ENCODE peak calls at places on chromosomes 3 and 15, in ten cellular contexts. K, Q, Z, H, F, M, X, E, W and P are unnamed samples.

GRCh38 chr3:57081173-57081572 is 20.7 kb downstream of the SPATA12 start:
- DNase-seq in Z (no peak), H (no peak), X (no peak), F (no peak), W (no peak), K (no peak), E (no peak), Q (no peak), M (no peak), P (no peak)

GRCh38 chr3:183541235-183541655 is 14.3 kb downstream of the KLHL6 start:
- DNase-seq in W (no peak), F (no peak), X (no peak), M (no peak), K (no peak), Q (no peak), E (no peak), H (no peak), Z (no peak), P (peak)

GRCh38 chr3:142795332-142795731 is 71.5 kb downstream of the TRPC1 start:
- DNase-seq in K (no peak), X (no peak), Z (no peak), M (no peak), F (no peak), Q (no peak), H (no peak), W (no peak), E (no peak), P (no peak)

GRCh38 chr3:112776000-112776399 is 70.7 kb downstream of the CD200R1L start:
- DNase-seq in Q (no peak), W (no peak), K (no peak), H (no peak), Z (peak), F (no peak), E (no peak), M (no peak), X (peak), P (no peak)

GRCh38 chr15:39110336-39110735 is 470.5 kb upstream of the THBS1 start:
- DNase-seq in K (no peak), Z (no peak), F (no peak), W (no peak), Q (no peak), X (peak), E (no peak), M (no peak), H (no peak), P (no peak)

GRCh38 chr3:65093641-65094040 is 405.8 kb upstream of the ADAMTS9 start:
- DNase-seq in W (no peak), E (no peak), F (no peak), K (no peak), Q (no peak), Z (no peak), M (no peak), H (no peak), X (no peak), P (no peak)

GRCh38 chr3:72011495-72011894 is 226.5 kb upstream of the PROK2 start:
- DNase-seq in K (no peak), Q (no peak), X (peak), M (no peak), Z (no peak), W (peak), E (no peak), F (no peak), H (no peak), P (no peak)

GRCh38 chr3:170765419-170766078 is 104.4 kb downstream of the RPL22L1 start:
- DNase-seq in H (no peak), M (no peak), F (no peak), Z (no peak), X (no peak), Q (no peak), K (no peak), E (no peak), W (peak), P (no peak)

GRCh38 chr3:64240445-64240844 is 15.2 kb upstream of the PRICKLE2 start:
- DNase-seq in H (no peak), X (no peak), Q (no peak), M (no peak), Z (no peak), F (no peak), E (no peak), W (no peak), K (no peak), P (no peak)

GRCh38 chr3:123757281-123757940 is 126.7 kb downstream of the MYLK start:
- DNase-seq in X (peak), H (no peak), E (no peak), Z (no peak), F (no peak), Q (no peak), W (peak), K (no peak), M (no peak), P (no peak)

GRCh38 chr3:84772841-84773240 is 185.9 kb upstream of the CADM2 start:
- DNase-seq in X (no peak), H (no peak), Q (no peak), E (no peak), K (no peak), W (no peak), Z (no peak), M (no peak), F (no peak), P (peak)

GRCh38 chr3:50151728-50152127 is 3.4 kb upstream of the SEMA3F start:
- DNase-seq in W (no peak), Q (no peak), M (no peak), H (no peak), F (no peak), Z (no peak), E (no peak), K (no peak), X (no peak), P (no peak)

GRCh38 chr3:49779378-49780079 is 6.8 kb downstream of the IP6K1 start:
- DNase-seq in E (no peak), X (no peak), K (no peak), W (no peak), Q (no peak), M (no peak), F (no peak), Z (no peak), H (no peak), P (no peak)

GRCh38 chr15:25741253-25741575 is 121.9 kb downstream of the ATP10A start:
- DNase-seq in M (no peak), Q (no peak), F (no peak), W (no peak), Z (no peak), H (no peak), E (no peak), X (no peak), K (no peak), P (no peak)

GRCh38 chr3:133824961-133825485 is 19.4 kb downstream of the SRPRB start:
- DNase-seq in K (no peak), M (no peak), Z (no peak), F (no peak), Q (no peak), H (no peak), E (no peak), W (no peak), X (no peak), P (no peak)

GRCh38 chr3:59540241-59540640 is 490.4 kb upstream of the CFAP20DC start:
- DNase-seq in M (no peak), F (peak), E (no peak), Q (no peak), Z (no peak), X (peak), H (no peak), K (no peak), W (no peak), P (no peak)

GRCh38 chr3:69890094-69890493 is 109.4 kb upstream of the SAMMSON start:
- DNase-seq in E (peak), W (no peak), Z (no peak), K (no peak), M (no peak), X (peak), H (no peak), Q (no peak), F (no peak), P (no peak)

GRCh38 chr3:67362686-67363085 is 291.7 kb downstream of the SUCLG2 start:
- DNase-seq in W (no peak), H (no peak), K (peak), Z (peak), F (no peak), Q (no peak), E (no peak), M (no peak), X (no peak), P (no peak)

GRCh38 chr3:46477145-46477544 is 12.4 kb upstream of the LTF start:
- DNase-seq in Q (no peak), Z (no peak), H (no peak), M (no peak), E (no peak), F (no peak), W (no peak), X (no peak), K (no peak), P (no peak)

GRCh38 chr3:148856404-148856803 is 8.7 kb upstream of the CPA3 start:
- DNase-seq in E (no peak), Z (no peak), X (no peak), F (no peak), W (no peak), Q (no peak), H (no peak), K (no peak), M (no peak), P (no peak)

GRCh38 chr3:195441971-195442572 is 748 bp downstream of the ACAP2 start:
- DNase-seq in Q (peak), E (peak), X (peak), K (no peak), Z (peak), H (peak), M (peak), F (peak), W (peak), P (peak)

GRCh38 chr3:114144909-114145688 is 33.8 kb downstream of the DRD3 start:
- DNase-seq in Q (no peak), H (peak), Z (peak), W (peak), F (no peak), M (no peak), X (peak), K (no peak), E (peak), P (no peak)

GRCh38 chr3:125103406-125103805 is 47.6 kb upstream of the HEG1 start:
- DNase-seq in M (no peak), F (no peak), Q (no peak), X (no peak), K (no peak), Z (no peak), W (no peak), E (no peak), H (no peak), P (no peak)

GRCh38 chr3:172711457-172711800 is 562 bp upstream of the NCEH1 start:
- DNase-seq in E (peak), Z (peak), K (no peak), F (no peak), X (no peak), W (no peak), H (peak), M (no peak), Q (no peak), P (no peak)

GRCh38 chr3:14126017-14126902 is 1.4 kb downstream of the TMEM43 start:
- DNase-seq in E (no peak), K (no peak), Q (no peak), Z (no peak), W (no peak), M (no peak), H (no peak), F (no peak), X (no peak), P (no peak)

GRCh38 chr3:181567446-181568075 is 144.2 kb upstream of the SOX2 start:
- DNase-seq in K (no peak), F (no peak), Q (no peak), W (peak), H (no peak), Z (no peak), E (no peak), X (no peak), M (no peak), P (no peak)

GRCh38 chr3:129619726-129620162 is 13.3 kb upstream of the PLXND1 start:
- DNase-seq in Z (no peak), M (peak), E (no peak), K (no peak), F (no peak), X (no peak), Q (no peak), W (no peak), H (no peak), P (no peak)

GRCh38 chr3:83523470-83524073 is 1435.2 kb upstream of the CADM2 start:
- DNase-seq in E (peak), H (peak), Z (peak), M (no peak), Q (no peak), X (no peak), K (peak), W (peak), F (peak), P (peak)

GRCh38 chr3:195071011-195071728 is 199.8 kb downstream of the XXYLT1 start:
- DNase-seq in H (no peak), K (no peak), F (no peak), Q (no peak), X (no peak), M (peak), W (no peak), Z (no peak), E (no peak), P (no peak)

GRCh38 chr3:191476053-191476787 is 15.3 kb downstream of the PYDC2 start:
- DNase-seq in Q (no peak), Z (no peak), E (no peak), H (no peak), F (no peak), W (no peak), X (no peak), M (no peak), K (no peak), P (no peak)

GRCh38 chr3:52721002-52721741 is 15.3 kb downstream of the SPCS1 start:
- DNase-seq in Z (no peak), F (no peak), X (no peak), Q (no peak), W (peak), E (no peak), K (no peak), M (no peak), H (no peak), P (no peak)

GRCh38 chr3:115999598-115999997 is 376.3 kb downstream of the GAP43 start:
- DNase-seq in M (no peak), E (no peak), Q (no peak), H (no peak), Z (no peak), W (no peak), K (no peak), F (no peak), X (no peak), P (peak)

GRCh38 chr3:64426551-64426950 is 201.3 kb upstream of the PRICKLE2 start:
- DNase-seq in K (no peak), X (no peak), W (no peak), Q (no peak), Z (no peak), E (no peak), H (no peak), F (no peak), M (no peak), P (no peak)

GRCh38 chr3:131174752-131175151 is 148.1 kb downstream of the NEK11 start:
- DNase-seq in F (no peak), Z (no peak), M (no peak), W (no peak), K (no peak), E (no peak), Q (no peak), X (peak), H (no peak), P (no peak)